ENCODE peak calls at places on chromosomes 16 and 17, in seven cellular contexts. One of them, this sample, is unnamed.

GRCh38 chr17:70906808-70907207 is 737.5 kb downstream of the KCNJ2 start:
- DNase-seq in mesendoderm: peak; percentile 73
- DNase-seq in lung: no peak
- DNase-seq in fibroblast of lung: peak; percentile 87
- DNase-seq in mammary epithelial cell: no peak
- DNase-seq in PC-3: no peak
- DNase-seq in esophagus squamous epithelium: no peak
- DNase-seq in this sample: no peak

GRCh38 chr17:10117085-10117484 is 81.3 kb downstream of the GAS7 start:
- DNase-seq in mesendoderm: peak; percentile 43
- DNase-seq in lung: no peak
- DNase-seq in fibroblast of lung: no peak
- DNase-seq in mammary epithelial cell: no peak
- DNase-seq in PC-3: no peak
- DNase-seq in esophagus squamous epithelium: no peak
- DNase-seq in this sample: no peak

GRCh38 chr17:81194941-81195901 is 27.5 kb downstream of the CEP131 start:
- DNase-seq in mesendoderm: no peak
- DNase-seq in lung: no peak
- DNase-seq in fibroblast of lung: no peak
- DNase-seq in mammary epithelial cell: peak; percentile 47
- DNase-seq in PC-3: no peak
- DNase-seq in esophagus squamous epithelium: no peak
- DNase-seq in this sample: peak; percentile 18

GRCh38 chr17:19411641-19412040 is 609 bp downstream of the RNF112 start:
- DNase-seq in mesendoderm: no peak
- DNase-seq in lung: no peak
- DNase-seq in fibroblast of lung: no peak
- DNase-seq in mammary epithelial cell: no peak
- DNase-seq in PC-3: no peak
- DNase-seq in esophagus squamous epithelium: no peak
- DNase-seq in this sample: no peak

GRCh38 chr17:49513616-49514373 is 18.7 kb downstream of the NGFR start:
- DNase-seq in mesendoderm: no peak
- DNase-seq in lung: no peak
- DNase-seq in fibroblast of lung: no peak
- DNase-seq in mammary epithelial cell: no peak
- DNase-seq in PC-3: no peak
- DNase-seq in esophagus squamous epithelium: no peak
- DNase-seq in this sample: no peak

GRCh38 chr17:17156107-17156506 is 50.0 kb downstream of the PLD6 start:
- DNase-seq in mesendoderm: no peak
- DNase-seq in lung: no peak
- DNase-seq in fibroblast of lung: peak; percentile 88
- DNase-seq in mammary epithelial cell: peak; percentile 82
- DNase-seq in PC-3: peak; percentile 83
- DNase-seq in esophagus squamous epithelium: no peak
- DNase-seq in this sample: no peak

GRCh38 chr17:64622931-64623654 is 39.0 kb downstream of the SMURF2 start:
- DNase-seq in mesendoderm: no peak
- DNase-seq in lung: no peak
- DNase-seq in fibroblast of lung: peak; percentile 92
- DNase-seq in mammary epithelial cell: peak; percentile 80
- DNase-seq in PC-3: peak; percentile 96
- DNase-seq in esophagus squamous epithelium: no peak
- DNase-seq in this sample: no peak

GRCh38 chr17:61331178-61331577 is 68.5 kb upstream of the TBX2 start:
- DNase-seq in mesendoderm: no peak
- DNase-seq in lung: no peak
- DNase-seq in fibroblast of lung: no peak
- DNase-seq in mammary epithelial cell: no peak
- DNase-seq in PC-3: no peak
- DNase-seq in esophagus squamous epithelium: no peak
- DNase-seq in this sample: no peak

GRCh38 chr16:68985855-68986254 is 119.6 kb upstream of the HAS3 start:
- DNase-seq in mesendoderm: no peak
- DNase-seq in lung: no peak
- DNase-seq in fibroblast of lung: peak; percentile 84
- DNase-seq in mammary epithelial cell: peak; percentile 95
- DNase-seq in PC-3: peak; percentile 2
- DNase-seq in esophagus squamous epithelium: no peak
- DNase-seq in this sample: no peak

GRCh38 chr16:69567031-69567680 is 1.4 kb downstream of the NFAT5 start:
- DNase-seq in mesendoderm: peak; percentile 67
- DNase-seq in lung: no peak
- DNase-seq in fibroblast of lung: peak; percentile 31
- DNase-seq in mammary epithelial cell: peak; percentile 78
- DNase-seq in PC-3: peak; percentile 65
- DNase-seq in esophagus squamous epithelium: no peak
- DNase-seq in this sample: no peak

GRCh38 chr16:2705351-2705750 is 14.7 kb downstream of the PRSS27 start:
- DNase-seq in mesendoderm: no peak
- DNase-seq in lung: no peak
- DNase-seq in fibroblast of lung: no peak
- DNase-seq in mammary epithelial cell: no peak
- DNase-seq in PC-3: no peak
- DNase-seq in esophagus squamous epithelium: no peak
- DNase-seq in this sample: no peak

GRCh38 chr17:30961213-30962188 is 9.3 kb upstream of the RNF135 start:
- DNase-seq in mesendoderm: no peak
- DNase-seq in lung: no peak
- DNase-seq in fibroblast of lung: peak; percentile 34
- DNase-seq in mammary epithelial cell: no peak
- DNase-seq in PC-3: no peak
- DNase-seq in esophagus squamous epithelium: no peak
- DNase-seq in this sample: no peak

GRCh38 chr17:69477204-69477899 is 62.9 kb downstream of the MAP2K6 start:
- DNase-seq in mesendoderm: no peak
- DNase-seq in lung: no peak
- DNase-seq in fibroblast of lung: no peak
- DNase-seq in mammary epithelial cell: no peak
- DNase-seq in PC-3: no peak
- DNase-seq in esophagus squamous epithelium: no peak
- DNase-seq in this sample: no peak

GRCh38 chr17:1865252-1866037 is 35.6 kb downstream of the RPA1 start:
- DNase-seq in mesendoderm: peak; percentile 32
- DNase-seq in lung: no peak
- DNase-seq in fibroblast of lung: peak; percentile 4
- DNase-seq in mammary epithelial cell: peak; percentile 35
- DNase-seq in PC-3: peak; percentile 64
- DNase-seq in esophagus squamous epithelium: no peak
- DNase-seq in this sample: no peak

GRCh38 chr17:38994026-38994425 is 26.8 kb upstream of the FBXO47 start:
- DNase-seq in mesendoderm: no peak
- DNase-seq in lung: no peak
- DNase-seq in fibroblast of lung: no peak
- DNase-seq in mammary epithelial cell: no peak
- DNase-seq in PC-3: no peak
- DNase-seq in esophagus squamous epithelium: no peak
- DNase-seq in this sample: no peak

GRCh38 chr17:42423766-42424165 is 710 bp upstream of the CAVIN1 start:
- DNase-seq in mesendoderm: no peak
- DNase-seq in lung: no peak
- DNase-seq in fibroblast of lung: no peak
- DNase-seq in mammary epithelial cell: no peak
- DNase-seq in PC-3: no peak
- DNase-seq in esophagus squamous epithelium: no peak
- DNase-seq in this sample: no peak

GRCh38 chr17:6104956-6105355 is 34.8 kb downstream of the WSCD1 start:
- DNase-seq in mesendoderm: no peak
- DNase-seq in lung: no peak
- DNase-seq in fibroblast of lung: no peak
- DNase-seq in mammary epithelial cell: no peak
- DNase-seq in PC-3: peak; percentile 27
- DNase-seq in esophagus squamous epithelium: no peak
- DNase-seq in this sample: no peak

GRCh38 chr16:31093132-31093703 is 1.4 kb downstream of the VKORC1 start:
- DNase-seq in mesendoderm: peak; percentile 74
- DNase-seq in lung: no peak
- DNase-seq in fibroblast of lung: peak; percentile 41
- DNase-seq in mammary epithelial cell: peak; percentile 50
- DNase-seq in PC-3: peak; percentile 54
- DNase-seq in esophagus squamous epithelium: no peak
- DNase-seq in this sample: no peak

GRCh38 chr16:77117687-77118086 is 73.3 kb upstream of the MON1B start:
- DNase-seq in mesendoderm: no peak
- DNase-seq in lung: no peak
- DNase-seq in fibroblast of lung: no peak
- DNase-seq in mammary epithelial cell: peak; percentile 1
- DNase-seq in PC-3: no peak
- DNase-seq in esophagus squamous epithelium: no peak
- DNase-seq in this sample: no peak

GRCh38 chr16:26709754-26710153 is 357.0 kb upstream of the C16orf82 start:
- DNase-seq in mesendoderm: no peak
- DNase-seq in lung: no peak
- DNase-seq in fibroblast of lung: no peak
- DNase-seq in mammary epithelial cell: no peak
- DNase-seq in PC-3: no peak
- DNase-seq in esophagus squamous epithelium: no peak
- DNase-seq in this sample: no peak
- H3K4me1 ChIP-seq in mesendoderm: no peaks in the 10 kb centered on the region
- H3K4me1 ChIP-seq in lung: no peaks in the 10 kb centered on the region
- H3K4me1 ChIP-seq in fibroblast of lung: no peaks in the 10 kb centered on the region
- H3K4me1 ChIP-seq in mammary epithelial cell: no peaks in the 10 kb centered on the region
- H3K4me1 ChIP-seq in PC-3: no peaks in the 10 kb centered on the region
- H3K4me1 ChIP-seq in esophagus squamous epithelium: no peaks in the 10 kb centered on the region
- H3K4me1 ChIP-seq in this sample: no peaks in the 10 kb centered on the region

GRCh38 chr16:89489040-89489721 is 1.2 kb downstream of the ANKRD11 start:
- DNase-seq in mesendoderm: peak; percentile 98
- DNase-seq in lung: peak; percentile 88
- DNase-seq in fibroblast of lung: peak; percentile 94
- DNase-seq in mammary epithelial cell: peak; percentile 90
- DNase-seq in PC-3: peak; percentile 82
- DNase-seq in esophagus squamous epithelium: peak; percentile 64
- DNase-seq in this sample: peak; percentile 76
- H3K4me1 ChIP-seq in mesendoderm: peaks cover 4% of the 10 kb centered on the region
- H3K4me1 ChIP-seq in lung: peaks cover 27% of the 10 kb centered on the region
- H3K4me1 ChIP-seq in fibroblast of lung: peaks cover 4% of the 10 kb centered on the region
- H3K4me1 ChIP-seq in mammary epithelial cell: peaks cover 22% of the 10 kb centered on the region
- H3K4me1 ChIP-seq in PC-3: peaks cover 21% of the 10 kb centered on the region
- H3K4me1 ChIP-seq in esophagus squamous epithelium: peaks cover 71% of the 10 kb centered on the region
- H3K4me1 ChIP-seq in this sample: peaks cover 40% of the 10 kb centered on the region

GRCh38 chr16:4388275-4389021 is 16.8 kb downstream of the VASN start:
- DNase-seq in mesendoderm: peak; percentile 85
- DNase-seq in lung: no peak
- DNase-seq in fibroblast of lung: no peak
- DNase-seq in mammary epithelial cell: no peak
- DNase-seq in PC-3: no peak
- DNase-seq in esophagus squamous epithelium: no peak
- DNase-seq in this sample: no peak

GRCh38 chr16:4387769-4388168 is 16.1 kb downstream of the VASN start:
- DNase-seq in mesendoderm: no peak
- DNase-seq in lung: no peak
- DNase-seq in fibroblast of lung: no peak
- DNase-seq in mammary epithelial cell: no peak
- DNase-seq in PC-3: no peak
- DNase-seq in esophagus squamous epithelium: no peak
- DNase-seq in this sample: no peak

GRCh38 chr16:4386452-4386813 is 14.8 kb downstream of the VASN start:
- DNase-seq in mesendoderm: no peak
- DNase-seq in lung: no peak
- DNase-seq in fibroblast of lung: no peak
- DNase-seq in mammary epithelial cell: no peak
- DNase-seq in PC-3: no peak
- DNase-seq in esophagus squamous epithelium: no peak
- DNase-seq in this sample: no peak

GRCh38 chr16:4385789-4386451 is 14.3 kb downstream of the VASN start:
- DNase-seq in mesendoderm: no peak
- DNase-seq in lung: no peak
- DNase-seq in fibroblast of lung: no peak
- DNase-seq in mammary epithelial cell: no peak
- DNase-seq in PC-3: no peak
- DNase-seq in esophagus squamous epithelium: no peak
- DNase-seq in this sample: no peak

DNA sequence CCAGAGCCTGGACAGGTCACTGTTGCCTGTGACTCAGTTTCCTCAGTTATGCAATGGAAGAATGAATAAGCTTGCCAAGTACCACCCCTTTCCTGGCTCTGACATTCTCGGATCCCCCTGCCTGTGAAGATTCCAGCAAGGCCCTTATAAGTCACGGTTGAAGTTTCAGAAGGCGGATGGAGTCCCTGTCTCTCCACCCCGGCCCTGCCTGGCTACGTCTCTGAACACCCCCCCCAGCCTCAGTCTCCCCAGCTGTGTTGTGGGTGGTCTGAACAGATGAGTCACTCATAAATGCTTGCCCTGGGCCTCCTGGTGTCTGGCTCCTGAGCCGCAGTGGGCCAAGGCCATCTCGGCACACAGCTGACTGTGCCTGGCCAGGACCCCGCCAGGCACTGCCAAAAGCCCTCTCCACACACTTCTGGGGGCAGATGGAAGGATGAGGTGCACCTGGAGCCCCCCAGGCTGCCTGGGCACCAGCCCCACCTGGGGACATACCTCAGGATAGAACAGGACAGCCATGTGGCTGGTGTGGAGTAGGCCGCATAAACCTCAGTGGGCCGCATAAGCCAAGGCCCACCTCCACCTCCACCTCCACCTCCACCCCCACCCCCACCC is 15.4 kb downstream of the VASN start:
- DNase-seq in mesendoderm: no peak
- DNase-seq in lung: no peak
- DNase-seq in fibroblast of lung: peak; percentile 56
- DNase-seq in mammary epithelial cell: no peak
- DNase-seq in PC-3: no peak
- DNase-seq in esophagus squamous epithelium: no peak
- DNase-seq in this sample: no peak
- H3K4me1 ChIP-seq in mesendoderm: peaks cover 6% of the 10 kb centered on the region
- H3K4me1 ChIP-seq in lung: no peaks in the 10 kb centered on the region
- H3K4me1 ChIP-seq in fibroblast of lung: peaks cover 71% of the 10 kb centered on the region
- H3K4me1 ChIP-seq in mammary epithelial cell: peaks cover 15% of the 10 kb centered on the region
- H3K4me1 ChIP-seq in PC-3: no peaks in the 10 kb centered on the region
- H3K4me1 ChIP-seq in esophagus squamous epithelium: peaks cover 50% of the 10 kb centered on the region
- H3K4me1 ChIP-seq in this sample: peaks cover 91% of the 10 kb centered on the region

GRCh38 chr17:66222772-66223350 is 6.4 kb downstream of the APOH start:
- DNase-seq in mesendoderm: no peak
- DNase-seq in lung: no peak
- DNase-seq in fibroblast of lung: no peak
- DNase-seq in mammary epithelial cell: no peak
- DNase-seq in PC-3: no peak
- DNase-seq in esophagus squamous epithelium: no peak
- DNase-seq in this sample: no peak
- H3K4me1 ChIP-seq in mesendoderm: no peaks in the 10 kb centered on the region
- H3K4me1 ChIP-seq in lung: no peaks in the 10 kb centered on the region
- H3K4me1 ChIP-seq in fibroblast of lung: no peaks in the 10 kb centered on the region
- H3K4me1 ChIP-seq in mammary epithelial cell: no peaks in the 10 kb centered on the region
- H3K4me1 ChIP-seq in PC-3: no peaks in the 10 kb centered on the region
- H3K4me1 ChIP-seq in esophagus squamous epithelium: no peaks in the 10 kb centered on the region
- H3K4me1 ChIP-seq in this sample: no peaks in the 10 kb centered on the region